ENCODE peak calls at places on chromosomes 16 and 17, in five cellular contexts. G, E, A, X and C are unnamed samples.

GRCh38 chr16:48366165-48367093 is 18.8 kb downstream of the SIAH1 start:
- DNase-seq in A (peak; percentile 77), G (peak; percentile 39), X (peak; percentile 53), E (no peak), C (no peak)

GRCh38 chr17:2947996-2948550 is 115.3 kb downstream of the OR1D5 start:
- DNase-seq in G (no peak), A (no peak), E (no peak), X (no peak), C (no peak)

GRCh38 chr16:67562918-67563707 is 787 bp downstream of the CTCF start:
- DNase-seq in G (peak; percentile 90), A (peak; percentile 66), E (no peak), X (peak; percentile 75), C (peak; percentile 82)

GRCh38 chr17:45387739-45388138 is 44.9 kb downstream of the ARHGAP27 start:
- DNase-seq in E (no peak), X (no peak), A (no peak), G (no peak), C (no peak)

GRCh38 chr17:80270836-80271235 is 10.2 kb downstream of the RNF213 start:
- DNase-seq in A (no peak), G (peak; percentile 46), X (no peak), E (no peak), C (no peak)

GRCh38 chr16:49116873-49117272 is 164.8 kb downstream of the CBLN1 start:
- DNase-seq in A (no peak), X (no peak), G (no peak), E (no peak), C (no peak)

GRCh38 chr16:47732122-47732805 is 271.1 kb downstream of the PHKB start:
- DNase-seq in G (no peak), X (no peak), E (no peak), A (no peak), C (no peak)

GRCh38 chr16:14405611-14406537 is 224.2 kb downstream of the PARN start:
- DNase-seq in E (no peak), G (peak; percentile 36), A (peak; percentile 95), X (no peak), C (peak; percentile 83)

GRCh38 chr17:79203016-79203415 is 128.4 kb downstream of the ENGASE start:
- DNase-seq in E (no peak), X (no peak), G (no peak), A (no peak), C (no peak)

GRCh38 chr17:7703584-7704574 is 1.1 kb upstream of the EFNB3 start:
- DNase-seq in A (no peak), E (peak; percentile 81), X (no peak), G (peak; percentile 94), C (no peak)

GRCh38 chr17:27549251-27549919 is 81.6 kb upstream of the LGALS9 start:
- DNase-seq in X (peak; percentile 91), E (peak; percentile 68), G (no peak), A (no peak), C (peak; percentile 62)

GRCh38 chr17:80264048-80264792 is 3.6 kb downstream of the RNF213 start:
- DNase-seq in X (no peak), E (no peak), G (no peak), A (peak; percentile 15), C (peak; percentile 57)

GRCh38 chr16:51773491-51773890 is 622.4 kb upstream of the SALL1 start:
- DNase-seq in X (no peak), G (no peak), E (no peak), A (no peak), C (no peak)

GRCh38 chr16:73171380-73171779 is 123.5 kb upstream of the ZFHX3 start:
- DNase-seq in E (no peak), G (no peak), A (no peak), X (no peak), C (no peak)

GRCh38 chr16:47308601-47309000 is 152.3 kb downstream of the ITFG1 start:
- DNase-seq in X (no peak), G (no peak), E (no peak), A (no peak), C (no peak)

GRCh38 chr16:19938536-19938935 is 53.9 kb upstream of the GPRC5B start:
- DNase-seq in X (no peak), A (no peak), G (no peak), E (no peak), C (no peak)

GRCh38 chr17:75632863-75633483 is at the start of gene SMIM5:
- DNase-seq in X (peak; percentile 90), A (peak; percentile 66), G (peak; percentile 85), E (peak; percentile 97), C (peak; percentile 95)

GRCh38 chr16:48963306-48963705 is 318.3 kb downstream of the CBLN1 start:
- DNase-seq in A (no peak), E (no peak), G (no peak), X (peak; percentile 20), C (no peak)

GRCh38 chr17:7029659-7030058 is 6.2 kb upstream of the SLC16A13 start:
- DNase-seq in X (no peak), E (no peak), G (no peak), A (peak; percentile 55), C (no peak)

GRCh38 chr16:89093602-89094251 is at the start of gene ACSF3:
- DNase-seq in E (no peak), G (peak; percentile 75), A (peak; percentile 51), X (peak; percentile 63), C (peak; percentile 83)

GRCh38 chr17:21377821-21378396 is 1.8 kb downstream of the KCNJ12 start:
- DNase-seq in A (no peak), X (no peak), G (peak; percentile 63), E (no peak), C (no peak)

GRCh38 chr16:86511317-86512161 is 1.2 kb downstream of the FOXF1 start:
- DNase-seq in X (no peak), E (no peak), A (no peak), G (no peak), C (peak; percentile 46)

GRCh38 chr16:24776486-24777220 is 47.2 kb downstream of the TNRC6A start:
- DNase-seq in G (no peak), X (peak; percentile 73), E (no peak), A (no peak), C (peak; percentile 65)

GRCh38 chr17:81931557-81932332 is 4.2 kb upstream of the MAFG start:
- DNase-seq in A (no peak), E (no peak), X (no peak), G (no peak), C (no peak)

GRCh38 chr17:81033535-81034167 is 1.3 kb upstream of the BAIAP2 start:
- DNase-seq in G (no peak), E (no peak), A (no peak), X (no peak), C (peak; percentile 53)

GRCh38 chr17:44598932-44599297 is 41.6 kb downstream of the FZD2 start:
- DNase-seq in X (no peak), G (no peak), E (no peak), A (no peak), C (no peak)

GRCh38 chr16:66606000-66606751 is 1.7 kb downstream of the CMTM3 start:
- DNase-seq in A (no peak), E (no peak), G (no peak), X (no peak), C (no peak)

GRCh38 chr16:64841071-64841470 is 280.8 kb downstream of the CDH11 start:
- DNase-seq in X (no peak), G (peak; percentile 8), A (no peak), E (no peak), C (no peak)

GRCh38 chr16:82044585-82044911 is 9.5 kb downstream of the HSD17B2 start:
- DNase-seq in A (no peak), E (no peak), G (no peak), X (no peak), C (no peak)

GRCh38 chr16:2584742-2585650 is 47.2 kb downstream of the PDPK1 start:
- DNase-seq in E (peak; percentile 35), A (no peak), G (no peak), X (peak; percentile 89), C (peak; percentile 72)

GRCh38 chr17:17545984-17546383 is 45.5 kb downstream of the PEMT start:
- DNase-seq in X (no peak), E (no peak), G (no peak), A (no peak), C (no peak)

GRCh38 chr17:45584092-45585036 is 93.8 kb upstream of the PLEKHM1 start:
- DNase-seq in G (peak; percentile 72), E (peak; percentile 61), X (peak; percentile 53), A (peak; percentile 92), C (peak; percentile 66)

GRCh38 chr17:8606415-8606814 is 24.1 kb downstream of the MYH10 start:
- DNase-seq in X (no peak), A (no peak), G (no peak), E (no peak), C (no peak)

GRCh38 chr17:37212184-37212583 is 163.6 kb upstream of the C17orf78 start:
- DNase-seq in X (no peak), A (no peak), E (no peak), G (no peak), C (no peak)
- TF ChIP-seq CTCF in X (no peak), A (peak; percentile 6), E (peak; percentile 23), G (peak; percentile 38), C (no peak)

DNA sequence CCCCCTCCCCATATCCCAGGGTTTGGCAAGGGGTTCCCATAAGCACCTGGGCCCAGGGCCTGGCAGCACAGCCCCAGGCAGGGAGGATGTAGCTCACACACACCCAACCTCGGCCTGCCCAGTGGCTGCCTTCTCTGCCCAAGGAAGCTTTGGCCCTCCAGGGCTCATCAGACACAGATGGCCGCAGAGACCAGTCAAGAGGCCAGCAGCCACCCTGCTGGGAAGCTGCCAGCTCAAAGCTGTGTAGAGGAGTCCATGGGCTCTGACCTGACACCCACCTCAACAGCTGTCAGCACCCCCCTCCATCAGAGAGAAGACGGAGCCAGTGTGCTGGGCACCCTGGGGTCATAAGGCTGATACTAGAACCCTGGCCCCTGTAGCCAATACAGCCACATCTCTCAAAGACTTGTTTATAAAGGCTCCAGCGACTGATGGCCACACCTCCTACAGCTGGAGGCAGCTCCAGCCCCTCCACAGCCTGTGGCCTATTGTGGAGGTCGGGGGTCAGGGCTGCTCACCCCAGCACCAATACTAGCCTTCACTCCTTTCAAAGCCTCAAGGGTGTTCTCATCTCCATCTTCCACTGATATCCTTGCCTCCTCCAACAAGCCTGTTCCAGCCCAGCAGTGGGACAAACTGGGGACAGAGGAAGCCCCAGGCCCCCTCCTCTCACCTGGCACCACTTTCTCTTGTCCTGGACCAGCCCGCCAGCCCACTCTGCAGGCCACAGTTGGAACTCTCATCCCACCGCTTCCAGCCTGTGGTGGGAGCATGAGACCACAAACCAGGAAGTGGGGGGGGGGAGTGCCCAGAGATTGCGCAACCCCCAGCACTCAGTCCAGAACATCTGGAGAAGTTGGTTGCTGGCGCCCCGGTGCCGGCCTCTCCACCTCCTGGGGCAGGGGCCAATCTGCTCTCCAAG is 2.2 kb upstream of the MPG start:
- DNase-seq in A (no peak), E (no peak), G (no peak), X (peak; percentile 69), C (peak; percentile 92)
- H3K27ac ChIP-seq in A (no peak overlapping the region), E (peak overlapping the region; percentile 94), G (peak overlapping the region; percentile 54), X (peak overlapping the region; percentile 93), C (peak overlapping the region; percentile 94)

GRCh38 chr16:21283521-21284289 is 5.6 kb upstream of the CRYM start:
- DNase-seq in G (peak; percentile 86), X (no peak), E (peak; percentile 50), A (no peak), C (peak; percentile 49)
- TF ChIP-seq CTCF in G (peak; percentile 60), X (peak; percentile 10), E (no peak), A (no peak), C (peak; percentile 20)

GRCh38 chr16:85003723-85004586 is 7.4 kb downstream of the ZDHHC7 start:
- DNase-seq in X (no peak), G (no peak), E (no peak), A (no peak), C (no peak)
- H3K27ac ChIP-seq in X (peak overlapping the region; percentile 67), G (peak overlapping the region; percentile 51), E (peak overlapping the region; percentile 12), A (no peak overlapping the region), C (peak overlapping the region; percentile 32)

GRCh38 chr16:57723170-57723569 is 12.4 kb upstream of the KATNB1 start:
- DNase-seq in E (no peak), X (no peak), G (no peak), A (no peak), C (no peak)
- TF ChIP-seq CTCF in E (no peak), X (no peak), G (peak; percentile 37), A (no peak), C (no peak)